ENCODE peak calls at places on chromosomes 13 and 19, in four cellular contexts. One of them, this sample, is unnamed.

GRCh38 chr13:97189943-97190342 is 32.2 kb upstream of the MBNL2 start:
- DNase-seq in tibial nerve: no peak
- DNase-seq in lower leg skin: no peak
- DNase-seq in endothelial cell: no peak
- DNase-seq in this sample: no peak

GRCh38 chr19:53511933-53512374 is 26.0 kb upstream of the ZNF331 start:
- DNase-seq in tibial nerve: peak
- DNase-seq in lower leg skin: peak
- DNase-seq in endothelial cell: peak
- DNase-seq in this sample: peak

GRCh38 chr19:11480081-11480926 is 542 bp downstream of the ELAVL3 start:
- DNase-seq in tibial nerve: no peak
- DNase-seq in lower leg skin: no peak
- DNase-seq in endothelial cell: no peak
- DNase-seq in this sample: no peak

GRCh38 chr13:109110159-109110558 is 480.7 kb downstream of the MYO16 start:
- DNase-seq in tibial nerve: no peak
- DNase-seq in lower leg skin: no peak
- DNase-seq in endothelial cell: no peak
- DNase-seq in this sample: no peak

GRCh38 chr19:46025825-46026224 is 3.0 kb upstream of the PGLYRP1 start:
- DNase-seq in tibial nerve: no peak
- DNase-seq in lower leg skin: peak
- DNase-seq in endothelial cell: no peak
- DNase-seq in this sample: no peak

GRCh38 chr13:109684836-109685602 is 101.4 kb downstream of the IRS2 start:
- DNase-seq in tibial nerve: no peak
- DNase-seq in lower leg skin: no peak
- DNase-seq in endothelial cell: no peak
- DNase-seq in this sample: no peak

GRCh38 chr13:48586591-48587103 is 53.8 kb upstream of the RCBTB2 start:
- DNase-seq in tibial nerve: no peak
- DNase-seq in lower leg skin: no peak
- DNase-seq in endothelial cell: peak
- DNase-seq in this sample: no peak

GRCh38 chr19:29040951-29041350 is 172.0 kb downstream of the UQCRFS1 start:
- DNase-seq in tibial nerve: no peak
- DNase-seq in lower leg skin: no peak
- DNase-seq in endothelial cell: no peak
- DNase-seq in this sample: peak

GRCh38 chr19:10408511-10409291 is 5.4 kb upstream of the CDC37 start:
- DNase-seq in tibial nerve: no peak
- DNase-seq in lower leg skin: no peak
- DNase-seq in endothelial cell: no peak
- DNase-seq in this sample: no peak

GRCh38 chr19:46607441-46607841 is 6.3 kb downstream of the CALM3 start:
- DNase-seq in tibial nerve: peak
- DNase-seq in lower leg skin: peak
- DNase-seq in endothelial cell: no peak
- DNase-seq in this sample: no peak

GRCh38 chr19:41872775-41873647 is 4.1 kb upstream of the CD79A start:
- DNase-seq in tibial nerve: no peak
- DNase-seq in lower leg skin: no peak
- DNase-seq in endothelial cell: peak
- DNase-seq in this sample: peak

GRCh38 chr19:49453757-49454248 is 778 bp downstream of the ALDH16A1 start:
- DNase-seq in tibial nerve: no peak
- DNase-seq in lower leg skin: no peak
- DNase-seq in endothelial cell: no peak
- DNase-seq in this sample: no peak

GRCh38 chr19:10553087-10553667 is 9.5 kb downstream of the ATG4D start:
- DNase-seq in tibial nerve: no peak
- DNase-seq in lower leg skin: no peak
- DNase-seq in endothelial cell: no peak
- DNase-seq in this sample: no peak

GRCh38 chr19:46442808-46443450 is 14.2 kb upstream of the PNMA8C start:
- DNase-seq in tibial nerve: no peak
- DNase-seq in lower leg skin: no peak
- DNase-seq in endothelial cell: no peak
- DNase-seq in this sample: no peak

GRCh38 chr13:20590568-20590967 is 23.6 kb downstream of the IFT88 start:
- DNase-seq in tibial nerve: no peak
- DNase-seq in lower leg skin: no peak
- DNase-seq in endothelial cell: no peak
- DNase-seq in this sample: no peak

GRCh38 chr13:98307744-98308524 is 130.9 kb upstream of the RNF113B start:
- DNase-seq in tibial nerve: no peak
- DNase-seq in lower leg skin: no peak
- DNase-seq in endothelial cell: peak
- DNase-seq in this sample: no peak

GRCh38 chr13:112893570-112894422 is 75.2 kb upstream of the MCF2L start:
- DNase-seq in tibial nerve: no peak
- DNase-seq in lower leg skin: no peak
- DNase-seq in endothelial cell: peak
- DNase-seq in this sample: peak

GRCh38 chr13:112820318-112820717 is 130.5 kb downstream of the ATP11A start:
- DNase-seq in tibial nerve: no peak
- DNase-seq in lower leg skin: peak
- DNase-seq in endothelial cell: no peak
- DNase-seq in this sample: no peak

GRCh38 chr13:48214519-48215121 is 18.4 kb upstream of the ITM2B start:
- DNase-seq in tibial nerve: no peak
- DNase-seq in lower leg skin: no peak
- DNase-seq in endothelial cell: no peak
- DNase-seq in this sample: no peak

GRCh38 chr19:35714601-35715354 is 3.0 kb upstream of the KMT2B start:
- DNase-seq in tibial nerve: no peak
- DNase-seq in lower leg skin: no peak
- DNase-seq in endothelial cell: no peak
- DNase-seq in this sample: no peak

GRCh38 chr13:24626449-24626848 is 53.8 kb upstream of the ATP12A start:
- DNase-seq in tibial nerve: no peak
- DNase-seq in lower leg skin: peak
- DNase-seq in endothelial cell: no peak
- DNase-seq in this sample: no peak

GRCh38 chr13:99526549-99526948 is 25.3 kb downstream of the TM9SF2 start:
- DNase-seq in tibial nerve: no peak
- DNase-seq in lower leg skin: no peak
- DNase-seq in endothelial cell: no peak
- DNase-seq in this sample: no peak

GRCh38 chr19:24051516-24051915 is 35.5 kb upstream of the ZNF254 start:
- DNase-seq in tibial nerve: no peak
- DNase-seq in lower leg skin: no peak
- DNase-seq in endothelial cell: no peak
- DNase-seq in this sample: no peak

GRCh38 chr13:108755084-108755483 is 125.7 kb downstream of the MYO16 start:
- DNase-seq in tibial nerve: no peak
- DNase-seq in lower leg skin: no peak
- DNase-seq in endothelial cell: no peak
- DNase-seq in this sample: no peak

GRCh38 chr19:47381653-47382279 is 32.7 kb downstream of the DHX34 start:
- DNase-seq in tibial nerve: no peak
- DNase-seq in lower leg skin: no peak
- DNase-seq in endothelial cell: no peak
- DNase-seq in this sample: no peak

GRCh38 chr13:59461411-59461810 is 702.3 kb downstream of the DIAPH3 start:
- DNase-seq in tibial nerve: no peak
- DNase-seq in lower leg skin: no peak
- DNase-seq in endothelial cell: peak
- DNase-seq in this sample: no peak

GRCh38 chr19:24003537-24003936 is 83.5 kb upstream of the ZNF254 start:
- DNase-seq in tibial nerve: no peak
- DNase-seq in lower leg skin: no peak
- DNase-seq in endothelial cell: no peak
- DNase-seq in this sample: no peak

GRCh38 chr13:51479199-51479523 is 26.3 kb upstream of the INTS6 start:
- DNase-seq in tibial nerve: no peak
- DNase-seq in lower leg skin: no peak
- DNase-seq in endothelial cell: no peak
- DNase-seq in this sample: no peak

GRCh38 chr13:72166102-72166660 is 299.2 kb upstream of the DACH1 start:
- DNase-seq in tibial nerve: no peak
- DNase-seq in lower leg skin: no peak
- DNase-seq in endothelial cell: no peak
- DNase-seq in this sample: no peak

GRCh38 chr19:46962030-46962570 is 57.5 kb upstream of the NPAS1 start:
- DNase-seq in tibial nerve: no peak
- DNase-seq in lower leg skin: no peak
- DNase-seq in endothelial cell: no peak
- DNase-seq in this sample: no peak

GRCh38 chr19:492091-492531 is 4.2 kb upstream of the MADCAM1 start:
- DNase-seq in tibial nerve: no peak
- DNase-seq in lower leg skin: no peak
- DNase-seq in endothelial cell: peak
- DNase-seq in this sample: peak

GRCh38 chr13:107210216-107211010 is 642.5 kb upstream of the ARGLU1 start:
- DNase-seq in tibial nerve: no peak
- DNase-seq in lower leg skin: no peak
- DNase-seq in endothelial cell: no peak
- DNase-seq in this sample: no peak

GRCh38 chr13:99572921-99573320 is 71.6 kb downstream of the TM9SF2 start:
- DNase-seq in tibial nerve: no peak
- DNase-seq in lower leg skin: no peak
- DNase-seq in endothelial cell: no peak
- DNase-seq in this sample: no peak

This sample was measured in nephron progenitor cell.